ENCODE peak calls at places on chromosome 15, in ten cellular contexts. Q is activated CD4-positive, alpha-beta T cell treated with anti-CD3 and anti-CD28 coated beads, Interleukin-2, amount 50 U/mL, for 24 hours; P is HFF-Myc; S is NCI-H524 treated with DMSO at 0.1 percent for 48 hours; X is posterior cingulate gyrus; B is mucosa of descending colon; A is fibroblast of the conjunctiva; J is SK-MEL-5; K is left lung; E is ELF-1. V is an unnamed sample.

GRCh38 chr15:67927501-67928156 is 87.8 kb upstream of the RNU6-1 start:
- DNase-seq in J (no peak), E (no peak), K (peak), B (no peak), Q (no peak), A (peak), S (no peak), X (peak), P (no peak), V (peak)

GRCh38 chr15:90030376-90030775 is 29.3 kb downstream of the ZNF710 start:
- DNase-seq in S (no peak), X (no peak), B (peak), Q (no peak), J (no peak), P (no peak), E (no peak), K (peak), A (no peak), V (no peak)

GRCh38 chr15:57436961-57437360 is 60.7 kb downstream of the CGNL1 start:
- DNase-seq in X (no peak), K (no peak), S (no peak), E (no peak), A (no peak), Q (no peak), J (no peak), P (no peak), B (no peak), V (no peak)

GRCh38 chr15:93146196-93146595 is 57.2 kb upstream of the RGMA start:
- DNase-seq in P (no peak), E (no peak), S (no peak), Q (no peak), A (no peak), K (no peak), X (no peak), J (no peak), B (no peak), V (no peak)

GRCh38 chr15:73015493-73015892 is 36.8 kb upstream of the NEO1 start:
- DNase-seq in X (no peak), E (no peak), Q (no peak), J (peak), B (no peak), P (no peak), K (no peak), A (no peak), S (no peak), V (no peak)

GRCh38 chr15:80856809-80857377 is 77.7 kb downstream of the CEMIP start:
- DNase-seq in E (peak), Q (no peak), B (peak), A (no peak), S (no peak), P (no peak), K (peak), J (peak), X (no peak), V (peak)

GRCh38 chr15:25545017-25545416 is 106.2 kb upstream of the UBE3A start:
- DNase-seq in P (no peak), S (no peak), E (no peak), B (no peak), K (no peak), Q (no peak), A (no peak), X (peak), J (no peak), V (peak)

GRCh38 chr15:39403674-39404117 is 177.2 kb upstream of the THBS1 start:
- DNase-seq in X (no peak), B (no peak), J (no peak), K (no peak), S (no peak), E (no peak), A (peak), P (no peak), Q (no peak), V (peak)

GRCh38 chr15:96585634-96586386 is 255.3 kb downstream of the NR2F2 start:
- DNase-seq in Q (no peak), S (no peak), K (no peak), E (no peak), P (no peak), A (peak), B (no peak), J (peak), X (no peak), V (no peak)

GRCh38 chr15:95247068-95247984 is 1016.0 kb downstream of the MCTP2 start:
- DNase-seq in E (no peak), S (no peak), X (no peak), Q (no peak), P (peak), K (no peak), A (peak), J (peak), B (no peak), V (peak)

V was measured in retinal pigment epithelial cell.